ENCODE peak calls at places on chromosomes 1 and 21, in ten cellular contexts. H is GM23248; D is CD4-positive, CD25-positive, alpha-beta regulatory T cell; L is CD8-positive, alpha-beta memory T cell; M is cardiac muscle cell; N is body of pancreas; U is left ventricle myocardium inferior; K is thoracic aorta; Z is psoas muscle; O is A549. F is an unnamed sample.
A peak's percentile ranks its signal among the peaks of the same experiment; 100 is the strongest.

GRCh38 chr1:246280551-246280950 is 226.5 kb downstream of the SMYD3 start:
- DNase-seq in H (peak; percentile 31), D (no peak), L (no peak), M (peak; percentile 61), N (no peak), U (no peak), K (no peak), Z (no peak), O (peak; percentile 40), F (no peak)

GRCh38 chr1:170872663-170873062 is 62.7 kb upstream of the MROH9 start:
- DNase-seq in H (no peak), D (no peak), L (no peak), M (no peak), N (no peak), U (no peak), K (no peak), Z (no peak), O (no peak), F (no peak)

GRCh38 chr1:54810144-54810942 is 9.2 kb upstream of the TTC22 start:
- DNase-seq in H (peak; percentile 79), D (peak; percentile 39), L (peak; percentile 69), M (peak; percentile 64), N (peak; percentile 65), U (peak; percentile 45), K (no peak), Z (peak; percentile 71), O (peak; percentile 44), F (peak; percentile 81)

GRCh38 chr1:1090424-1091343 is 16.6 kb upstream of the RNF223 start:
- DNase-seq in H (no peak), D (no peak), L (no peak), M (no peak), N (no peak), U (peak; percentile 13), K (no peak), Z (no peak), O (no peak), F (no peak)

GRCh38 chr1:213162338-213162737 is 111.3 kb downstream of the RPS6KC1 start:
- DNase-seq in H (peak; percentile 58), D (no peak), L (no peak), M (peak; percentile 85), N (peak; percentile 16), U (no peak), K (no peak), Z (no peak), O (no peak), F (peak; percentile 50)

GRCh38 chr21:14683021-14683420 is 136.9 kb upstream of the SAMSN1 start:
- DNase-seq in H (no peak), D (no peak), L (no peak), M (no peak), N (no peak), U (no peak), K (no peak), Z (no peak), O (no peak), F (no peak)

GRCh38 chr21:45607021-45607921 is 36.3 kb upstream of the PCBP3 start:
- DNase-seq in H (no peak), D (peak; percentile 24), L (no peak), M (peak; percentile 20), N (no peak), U (no peak), K (no peak), Z (no peak), O (peak; percentile 49), F (no peak)

GRCh38 chr1:21289127-21289526 is 1.1 kb downstream of the ECE1 start:
- DNase-seq in H (no peak), D (no peak), L (no peak), M (no peak), N (no peak), U (no peak), K (no peak), Z (no peak), O (no peak), F (no peak)

GRCh38 chr21:43290529-43291346 is 121.9 kb downstream of the CRYAA start:
- DNase-seq in H (no peak), D (no peak), L (peak; percentile 41), M (no peak), N (no peak), U (peak; percentile 6), K (no peak), Z (peak; percentile 53), O (no peak), F (peak; percentile 2)

GRCh38 chr1:57741521-57741920 is 317.7 kb upstream of the DAB1 start:
- DNase-seq in H (peak; percentile 3), D (no peak), L (no peak), M (no peak), N (no peak), U (no peak), K (no peak), Z (no peak), O (no peak), F (no peak)

GRCh38 chr1:233518344-233518743 is 95.6 kb upstream of the KCNK1 start:
- DNase-seq in H (peak; percentile 47), D (no peak), L (no peak), M (peak; percentile 11), N (peak; percentile 16), U (no peak), K (no peak), Z (no peak), O (peak; percentile 63), F (no peak)

GRCh38 chr1:207858271-207858670 is 52.7 kb downstream of the CD34 start:
- DNase-seq in H (peak; percentile 36), D (no peak), L (no peak), M (peak; percentile 16), N (no peak), U (no peak), K (no peak), Z (no peak), O (no peak), F (no peak)
- H3K4me1 ChIP-seq in H (peaks cover 17% of the 10 kb centered on the region), D (peaks cover 51% of the 10 kb centered on the region), L (peaks cover 78% of the 10 kb centered on the region), M (no peaks in the 10 kb centered on the region), N (peaks cover 4% of the 10 kb centered on the region), U (peaks cover 92% of the 10 kb centered on the region), K (peaks cover 28% of the 10 kb centered on the region), Z (peaks cover 47% of the 10 kb centered on the region), O (no peaks in the 10 kb centered on the region), F (peaks cover 17% of the 10 kb centered on the region)

GRCh38 chr1:159009287-159009686 is 420 bp upstream of the IFI16 start:
- DNase-seq in H (no peak), D (no peak), L (no peak), M (no peak), N (no peak), U (no peak), K (no peak), Z (no peak), O (no peak), F (no peak)

GRCh38 chr1:159010398-159010797 is 691 bp downstream of the IFI16 start:
- DNase-seq in H (peak; percentile 32), D (no peak), L (no peak), M (no peak), N (no peak), U (no peak), K (no peak), Z (no peak), O (no peak), F (no peak)

GRCh38 chr1:159007734-159008133 is 2.0 kb upstream of the IFI16 start:
- DNase-seq in H (no peak), D (no peak), L (no peak), M (no peak), N (no peak), U (no peak), K (no peak), Z (no peak), O (no peak), F (no peak)

GRCh38 chr1:159009704-159010361 is at the start of gene IFI16:
- DNase-seq in H (peak; percentile 97), D (peak; percentile 42), L (peak; percentile 57), M (peak; percentile 98), N (peak; percentile 74), U (no peak), K (peak; percentile 55), Z (no peak), O (peak; percentile 19), F (peak; percentile 34)

DNA sequence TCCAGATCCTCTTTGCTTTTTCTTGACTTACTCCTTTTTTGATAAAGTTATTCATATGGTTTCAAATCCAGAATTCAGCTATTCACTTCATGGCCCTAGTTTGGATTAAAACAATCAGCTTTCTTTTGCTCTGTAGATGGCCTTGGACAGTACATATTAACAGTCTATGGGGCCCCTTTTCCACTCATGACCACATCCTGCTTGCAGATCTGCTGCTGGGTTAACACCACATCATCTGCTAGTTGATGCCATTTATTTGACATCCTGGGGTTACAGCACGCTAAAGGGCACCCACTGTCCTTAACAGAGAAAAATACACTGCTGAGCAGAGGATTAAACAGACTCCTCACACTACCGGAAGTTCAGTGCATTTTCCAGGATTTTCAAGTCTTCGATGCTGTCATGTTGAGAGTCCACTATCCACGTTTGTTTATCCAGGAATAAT is 941 bp upstream of the IFI16 start:
- DNase-seq in H (no peak), D (peak; percentile 26), L (peak; percentile 85), M (peak; percentile 31), N (peak; percentile 31), U (no peak), K (no peak), Z (no peak), O (no peak), F (no peak)
- H3K4me3 ChIP-seq in H (peak overlapping the region; percentile 94), D (peak overlapping the region; percentile 100), L (peak overlapping the region; percentile 87), M (no peak overlapping the region), N (no peak overlapping the region), U (no peak overlapping the region), K (peak overlapping the region; percentile 78), Z (no peak overlapping the region), O (no peak overlapping the region), F (no peak overlapping the region)

GRCh38 chr1:95171270-95172245 is 54.4 kb downstream of the TLCD4 start:
- DNase-seq in H (no peak), D (no peak), L (no peak), M (no peak), N (no peak), U (no peak), K (no peak), Z (no peak), O (no peak), F (peak; percentile 31)
- H3K4me1 ChIP-seq in H (no peaks in the 10 kb centered on the region), D (no peaks in the 10 kb centered on the region), L (no peaks in the 10 kb centered on the region), M (peaks cover 9% of the 10 kb centered on the region), N (no peaks in the 10 kb centered on the region), U (peaks cover 18% of the 10 kb centered on the region), K (peaks cover 8% of the 10 kb centered on the region), Z (peaks cover 9% of the 10 kb centered on the region), O (peaks cover 60% of the 10 kb centered on the region), F (peaks cover 3% of the 10 kb centered on the region)

GRCh38 chr1:156747737-156748669 is 3.5 kb downstream of the HDGF start:
- DNase-seq in H (peak; percentile 67), D (no peak), L (no peak), M (no peak), N (no peak), U (no peak), K (no peak), Z (no peak), O (no peak), F (no peak)

GRCh38 chr1:156744344-156744743 is 3.5 kb upstream of the MRPL24 start:
- DNase-seq in H (no peak), D (no peak), L (peak; percentile 26), M (no peak), N (no peak), U (no peak), K (no peak), Z (no peak), O (no peak), F (no peak)

GRCh38 chr1:156744786-156745419 is 4.0 kb upstream of the MRPL24 start:
- DNase-seq in H (no peak), D (no peak), L (peak; percentile 38), M (no peak), N (no peak), U (no peak), K (no peak), Z (no peak), O (no peak), F (no peak)

GRCh38 chr1:156746716-156747631 is 4.5 kb downstream of the HDGF start:
- DNase-seq in H (peak; percentile 95), D (peak; percentile 64), L (peak; percentile 86), M (peak; percentile 97), N (peak; percentile 96), U (peak; percentile 93), K (peak; percentile 93), Z (peak; percentile 98), O (peak; percentile 95), F (peak; percentile 98)

GRCh38 chr1:156746381-156746715 is 5.1 kb downstream of the HDGF start:
- DNase-seq in H (no peak), D (no peak), L (peak; percentile 54), M (no peak), N (no peak), U (no peak), K (no peak), Z (no peak), O (no peak), F (no peak)
- H3K4me3 ChIP-seq in H (peak overlapping the region; percentile 69), D (no peak overlapping the region), L (no peak overlapping the region), M (peak overlapping the region; percentile 72), N (no peak overlapping the region), U (peak overlapping the region; percentile 99), K (peak overlapping the region; percentile 82), Z (peak overlapping the region; percentile 96), O (peak overlapping the region; percentile 92), F (peak overlapping the region; percentile 37)